ENCODE peak calls at places on chromosome 3, in eight cellular contexts. U is sigmoid colon, T is stomach, R is K562, X is suprapubic skin, O is tibial nerve, D is GM12878, Y is A549. C is an unnamed sample.

GRCh38 chr3:148861277-148861869 is 3.7 kb upstream of the CPA3 start:
- DNase-seq in D (no peak), X (no peak), R (peak), O (no peak), Y (peak), U (no peak), T (no peak), C (no peak)

GRCh38 chr3:73772076-73772475 is 147.3 kb upstream of the PDZRN3 start:
- DNase-seq in X (no peak), Y (no peak), D (no peak), U (no peak), R (no peak), T (no peak), O (no peak), C (no peak)

GRCh38 chr3:124174910-124175874 is 183.3 kb upstream of the ROPN1 start:
- DNase-seq in U (no peak), T (no peak), R (no peak), O (no peak), Y (no peak), D (no peak), X (no peak), C (no peak)

GRCh38 chr3:41753651-41754050 is 208.3 kb downstream of the ULK4 start:
- DNase-seq in O (no peak), T (no peak), D (no peak), Y (no peak), U (no peak), R (no peak), X (no peak), C (no peak)

GRCh38 chr3:99934984-99935797 is 117.5 kb downstream of the CMSS1 start:
- DNase-seq in Y (no peak), R (no peak), X (no peak), D (no peak), U (no peak), T (no peak), O (no peak), C (no peak)

GRCh38 chr3:186746008-186746407 is 28.8 kb downstream of the KNG1 start:
- DNase-seq in T (peak), D (no peak), O (peak), X (no peak), Y (peak), R (peak), U (no peak), C (no peak)

GRCh38 chr3:58751235-58751634 is 84.7 kb upstream of the FAM3D start:
- DNase-seq in R (no peak), U (no peak), D (no peak), O (no peak), X (no peak), Y (no peak), T (no peak), C (no peak)

GRCh38 chr3:8629151-8630021 is 15.2 kb downstream of the SSUH2 start:
- DNase-seq in R (peak), Y (peak), T (peak), U (peak), D (peak), O (peak), X (peak), C (no peak)

GRCh38 chr3:101676219-101676764 is 640 bp downstream of the ZBTB11 start:
- DNase-seq in O (peak), U (peak), Y (peak), T (peak), D (peak), X (peak), R (peak), C (peak)

GRCh38 chr3:193378706-193379105 is at the start of gene ATP13A5:
- DNase-seq in O (no peak), T (no peak), Y (no peak), U (no peak), D (no peak), R (no peak), X (no peak), C (no peak)

GRCh38 chr3:78221796-78222195 is 1181.9 kb downstream of the ROBO2 start:
- DNase-seq in R (no peak), O (no peak), D (no peak), U (no peak), X (no peak), T (no peak), Y (no peak), C (no peak)

GRCh38 chr3:30440147-30440604 is 166.2 kb upstream of the TGFBR2 start:
- DNase-seq in O (no peak), Y (peak), R (no peak), X (no peak), T (peak), U (no peak), D (no peak), C (no peak)

GRCh38 chr3:185151101-185151958 is 1.5 kb downstream of the C3orf70 start:
- DNase-seq in Y (no peak), R (no peak), X (no peak), D (no peak), U (no peak), O (no peak), T (no peak), C (no peak)

GRCh38 chr3:52352566-52352965 is 36.4 kb downstream of the DNAH1 start:
- DNase-seq in D (no peak), U (no peak), R (no peak), Y (no peak), T (no peak), X (no peak), O (no peak), C (no peak)

GRCh38 chr3:189262746-189263145 is 91.0 kb downstream of the TPRG1 start:
- DNase-seq in R (no peak), D (no peak), O (no peak), U (no peak), X (no peak), Y (no peak), T (no peak), C (no peak)

GRCh38 chr3:49554639-49555265 is 475 bp downstream of the BSN start:
- DNase-seq in D (no peak), R (peak), Y (no peak), T (peak), X (no peak), U (no peak), O (no peak), C (no peak)

GRCh38 chr3:119827209-119827608 is 45.3 kb downstream of the NR1I2 start:
- DNase-seq in T (no peak), R (no peak), X (no peak), Y (no peak), U (no peak), D (no peak), O (no peak), C (no peak)

GRCh38 chr3:126870608-126871210 is 112.2 kb upstream of the PLXNA1 start:
- DNase-seq in O (peak), R (no peak), X (no peak), T (no peak), D (no peak), U (peak), Y (no peak), C (no peak)

GRCh38 chr3:45218578-45219390 is 7.3 kb downstream of the TMEM158 start:
- DNase-seq in X (no peak), U (no peak), O (no peak), Y (no peak), T (no peak), R (peak), D (no peak), C (no peak)

GRCh38 chr3:183100376-183100775 is 1.1 kb upstream of the MCCC1 start:
- DNase-seq in O (no peak), U (no peak), T (no peak), X (no peak), D (no peak), Y (no peak), R (no peak), C (no peak)

GRCh38 chr3:99923873-99924272 is 106.2 kb downstream of the CMSS1 start:
- DNase-seq in R (no peak), X (no peak), D (no peak), Y (no peak), T (no peak), O (no peak), U (no peak), C (no peak)

GRCh38 chr3:29279276-29279675 is 1.6 kb upstream of the RBMS3 start:
- DNase-seq in X (no peak), Y (no peak), T (no peak), R (no peak), O (no peak), D (no peak), U (no peak), C (no peak)

GRCh38 chr3:86865506-86865905 is 125.4 kb downstream of the VGLL3 start:
- DNase-seq in T (no peak), R (no peak), O (no peak), Y (no peak), U (no peak), D (no peak), X (no peak), C (no peak)

GRCh38 chr3:196920733-196921132 is 21.6 kb downstream of the NCBP2 start:
- DNase-seq in T (no peak), U (no peak), O (no peak), D (no peak), R (no peak), Y (no peak), X (no peak), C (no peak)

GRCh38 chr3:107704477-107704876 is 181.7 kb downstream of the BBX start:
- DNase-seq in X (no peak), U (no peak), Y (no peak), O (no peak), D (no peak), R (no peak), T (no peak), C (no peak)

GRCh38 chr3:185175370-185175987 is 22.6 kb upstream of the C3orf70 start:
- DNase-seq in O (peak), T (peak), D (peak), Y (no peak), U (peak), R (peak), X (no peak), C (peak)

GRCh38 chr3:13538520-13539284 is 10.2 kb upstream of the FBLN2 start:
- DNase-seq in Y (no peak), U (no peak), O (no peak), R (no peak), D (no peak), X (no peak), T (no peak), C (no peak)

GRCh38 chr3:188734395-188734794 is 437.4 kb upstream of the TPRG1 start:
- DNase-seq in O (peak), X (no peak), U (no peak), D (no peak), R (no peak), Y (no peak), T (peak), C (no peak)

GRCh38 chr3:111236833-111237713 is 165.5 kb downstream of the NECTIN3 start:
- DNase-seq in O (no peak), T (no peak), X (no peak), Y (no peak), D (no peak), R (no peak), U (no peak), C (no peak)

GRCh38 chr3:15959434-15959811 is 161.6 kb upstream of the ANKRD28 start:
- DNase-seq in T (no peak), D (no peak), Y (no peak), U (no peak), R (no peak), O (no peak), X (no peak), C (no peak)

GRCh38 chr3:40299721-40300335 is 9.7 kb upstream of the EIF1B start:
- DNase-seq in T (no peak), D (no peak), U (no peak), Y (no peak), R (peak), O (no peak), X (no peak), C (peak)

GRCh38 chr3:184135149-184135910 is at the start of gene EIF2B5:
- DNase-seq in U (peak), X (peak), Y (peak), T (peak), R (peak), D (peak), O (peak), C (peak)

GRCh38 chr3:67655364-67656121 is 1.1 kb upstream of the SUCLG2 start:
- DNase-seq in X (no peak), Y (no peak), D (peak), U (no peak), R (no peak), T (peak), O (no peak), C (no peak)

GRCh38 chr3:67656614-67657013 is 2.2 kb upstream of the SUCLG2 start:
- DNase-seq in T (no peak), U (no peak), D (no peak), X (no peak), R (no peak), O (no peak), Y (no peak), C (no peak)

GRCh38 chr3:67653425-67654098 is 850 bp downstream of the SUCLG2 start:
- DNase-seq in R (peak), O (peak), U (no peak), T (no peak), X (no peak), D (no peak), Y (no peak), C (no peak)

GRCh38 chr3:67654832-67655152 is 380 bp upstream of the SUCLG2 start:
- DNase-seq in U (no peak), R (no peak), X (no peak), O (peak), D (no peak), Y (no peak), T (no peak), C (no peak)

GRCh38 chr3:67654099-67654831 is at the start of gene SUCLG2:
- DNase-seq in R (peak), T (peak), U (peak), D (no peak), X (peak), O (peak), Y (peak), C (peak)
- TF ChIP-seq POLR2A in R (peak), T (peak), U (no peak), D (peak), X (peak), O (peak), Y (peak), C (peak)

DNA sequence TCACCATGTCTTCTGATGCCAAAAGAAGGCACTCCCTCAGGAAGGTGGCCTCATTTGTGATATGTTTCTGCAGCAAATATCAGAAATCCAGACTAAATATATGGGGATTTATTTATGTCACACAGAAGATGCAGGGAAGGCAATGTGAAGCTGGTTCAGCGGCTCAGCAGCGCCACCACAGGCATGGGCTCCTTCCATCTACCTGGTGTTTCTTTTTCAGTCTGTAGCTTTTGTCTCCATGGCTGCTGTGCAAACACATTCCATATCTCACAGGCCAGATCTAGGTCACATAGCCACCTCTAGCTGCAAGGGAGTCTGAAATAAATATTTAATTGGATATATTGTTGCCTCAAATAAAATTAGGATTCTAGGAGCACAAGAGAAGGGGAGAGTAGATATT is 502.1 kb upstream of the IL12A start:
- DNase-seq in R (no peak), O (no peak), X (no peak), T (no peak), Y (peak), D (no peak), U (no peak), C (no peak)
- TF ChIP-seq CTCF in R (no peak), O (no peak), X (no peak), T (no peak), Y (no peak), D (peak), U (no peak), C (no peak)

DNA sequence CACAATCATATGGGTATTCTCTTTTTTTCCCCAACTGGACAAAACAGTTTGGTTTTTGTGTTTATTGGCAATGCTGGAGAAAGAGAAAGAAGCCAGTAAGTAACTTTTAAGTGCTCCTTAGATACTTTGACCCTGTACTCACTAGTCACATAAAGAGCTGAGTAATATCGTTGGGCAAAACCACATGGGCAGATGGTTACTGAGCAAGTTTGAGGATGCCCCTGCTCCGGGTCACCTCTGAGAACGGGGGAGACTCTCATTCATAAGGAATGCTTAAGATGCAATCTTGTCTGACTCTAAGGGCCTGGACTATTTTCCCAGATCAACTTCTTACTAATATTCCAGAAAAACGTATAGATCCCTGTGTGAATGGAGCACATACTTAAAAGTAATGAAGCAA is 106.4 kb upstream of the SLC2A2 start:
- DNase-seq in Y (no peak), U (no peak), X (no peak), R (no peak), O (no peak), T (no peak), D (no peak), C (no peak)
- TF ChIP-seq EP300 in Y (no peak), U (no peak), X (no peak), R (no peak), O (no peak), T (no peak), D (no peak), C (no peak)

DNA sequence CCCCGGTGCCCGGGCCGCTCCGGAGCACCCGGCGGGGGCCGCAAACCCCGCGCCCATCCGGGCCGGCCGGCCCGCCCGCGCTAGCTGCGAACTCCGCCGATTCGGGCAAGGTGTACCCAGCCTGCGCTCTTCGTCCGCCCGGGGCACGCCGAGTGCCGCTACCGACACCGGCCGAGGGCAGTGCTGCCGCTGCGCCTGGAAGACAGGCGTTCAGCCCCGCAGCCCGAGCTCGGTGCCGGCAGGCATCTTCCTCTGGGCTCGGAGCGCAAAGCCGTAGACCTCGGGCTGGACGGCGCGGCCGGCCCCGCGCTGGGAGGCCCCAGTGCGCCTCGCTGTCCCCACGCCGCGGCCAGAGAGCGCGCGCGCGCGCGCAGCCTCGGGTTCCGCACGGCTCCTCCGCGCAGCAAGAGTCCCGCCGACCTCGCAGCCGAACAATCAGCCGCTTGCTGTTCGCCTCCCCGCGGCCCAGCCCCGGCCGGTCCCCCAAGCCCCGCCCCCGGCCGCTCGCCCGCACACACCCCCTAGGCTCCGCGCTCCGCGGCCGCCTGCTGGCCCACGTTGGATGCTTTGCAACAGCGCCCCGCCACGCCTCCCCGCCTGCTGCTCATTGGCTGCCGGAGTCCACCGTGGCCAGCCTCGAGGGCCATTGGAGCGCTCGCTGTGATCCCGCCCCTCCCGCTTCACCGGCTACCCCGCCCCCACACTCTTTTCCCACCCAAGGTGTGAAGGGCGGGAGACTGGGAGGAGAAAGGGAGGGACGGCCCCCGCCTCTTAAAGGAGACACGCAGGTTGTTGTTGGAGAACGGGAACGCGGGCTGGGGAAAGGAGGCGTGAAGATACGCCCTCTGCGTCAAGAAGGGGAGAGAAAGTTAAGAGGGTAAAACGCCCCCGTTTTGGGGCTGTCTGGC is at the start of gene LRIG1:
- DNase-seq in X (peak), T (peak), R (peak), D (peak), Y (peak), O (peak), U (peak), C (peak)
- TF ChIP-seq POLR2A in X (no peak), T (no peak), R (no peak), D (peak), Y (peak), O (peak), U (no peak), C (peak)

C was measured in ovary.